ENCODE peak calls at places on chromosomes 6 and 20, in five cellular contexts. A, C, X, K and D are unnamed samples.

GRCh38 chr20:36463212-36464061 is 77.9 kb upstream of the MYL9 start:
- DNase-seq in K (no peak), X (no peak), A (no peak), C (no peak), D (no peak)

GRCh38 chr6:150813319-150813992 is 52.0 kb upstream of the MTHFD1L start:
- DNase-seq in A (peak; percentile 72), C (no peak), X (no peak), K (no peak), D (no peak)

GRCh38 chr20:59137532-59137931 is 26.1 kb upstream of the ZNF831 start:
- DNase-seq in A (no peak), X (no peak), K (peak; percentile 80), C (peak; percentile 57), D (no peak)

GRCh38 chr6:154615483-154616025 is 105.1 kb upstream of the CNKSR3 start:
- DNase-seq in X (peak; percentile 60), A (peak; percentile 72), K (peak; percentile 60), C (peak; percentile 61), D (no peak)

GRCh38 chr20:31872406-31872805 is 2.0 kb downstream of the TTLL9 start:
- DNase-seq in K (no peak), C (no peak), X (no peak), A (no peak), D (no peak)

GRCh38 chr6:37482356-37483292 is 17.1 kb downstream of the CCDC167 start:
- DNase-seq in C (no peak), K (no peak), X (peak; percentile 20), A (no peak), D (no peak)

GRCh38 chr6:45917439-45917838 is 98.2 kb downstream of the CLIC5 start:
- DNase-seq in X (no peak), A (no peak), K (no peak), C (no peak), D (no peak)

GRCh38 chr6:167748458-167749379 is 78.0 kb upstream of the AFDN start:
- DNase-seq in C (no peak), X (no peak), A (no peak), K (no peak), D (peak; percentile 66)

GRCh38 chr6:15336905-15337583 is 91.2 kb downstream of the JARID2 start:
- DNase-seq in X (peak; percentile 52), K (no peak), C (no peak), A (no peak), D (no peak)

GRCh38 chr20:35768731-35769664 is 2.8 kb upstream of the PHF20 start:
- DNase-seq in K (peak; percentile 99), A (peak; percentile 95), C (peak; percentile 94), X (peak; percentile 94), D (no peak)

GRCh38 chr6:81383472-81383871 is 369.0 kb downstream of the TENT5A start:
- DNase-seq in X (no peak), K (no peak), C (no peak), A (no peak), D (no peak)

GRCh38 chr6:29142349-29142748 is 28.4 kb upstream of the OR2J2 start:
- DNase-seq in X (no peak), K (no peak), A (no peak), C (no peak), D (no peak)

GRCh38 chr6:150537481-150537880 is 62.2 kb upstream of the PLEKHG1 start:
- DNase-seq in A (no peak), K (no peak), C (no peak), X (no peak), D (no peak)

GRCh38 chr20:21323640-21324039 is 20.5 kb downstream of the XRN2 start:
- DNase-seq in X (no peak), C (no peak), A (peak; percentile 82), K (no peak), D (no peak)

GRCh38 chr20:4848041-4848440 is 126.3 kb downstream of the PRND start:
- DNase-seq in K (no peak), A (no peak), C (no peak), X (no peak), D (no peak)

GRCh38 chr20:63612276-63612931 is 14.5 kb downstream of the GMEB2 start:
- DNase-seq in A (no peak), C (no peak), K (no peak), X (no peak), D (no peak)

GRCh38 chr6:73860303-73860702 is 164.3 kb downstream of the CD109 start:
- DNase-seq in C (no peak), A (no peak), K (no peak), X (no peak), D (no peak)

GRCh38 chr6:42050897-42051653 is 751 bp downstream of the TAF8 start:
- DNase-seq in K (no peak), X (no peak), C (no peak), A (no peak), D (no peak)
- TF ChIP-seq CTCF in K (no peak), X (no peak), C (no peak), A (no peak), D (no peak)

GRCh38 chr20:40499416-40499815 is 189.6 kb downstream of the MAFB start:
- DNase-seq in A (no peak), K (no peak), C (no peak), X (no peak), D (no peak)
- TF ChIP-seq CTCF in A (no peak), K (no peak), C (no peak), X (no peak), D (no peak)

GRCh38 chr6:157459327-157459726 is 78.3 kb downstream of the ZDHHC14 start:
- DNase-seq in X (no peak), K (no peak), A (no peak), C (no peak), D (no peak)

GRCh38 chr6:157460182-157460999 is 79.4 kb downstream of the ZDHHC14 start:
- DNase-seq in A (no peak), C (no peak), K (no peak), X (no peak), D (no peak)

GRCh38 chr6:157457787-157458186 is 76.8 kb downstream of the ZDHHC14 start:
- DNase-seq in K (no peak), X (no peak), A (no peak), C (no peak), D (no peak)

GRCh38 chr6:157462956-157463742 is 82.2 kb downstream of the ZDHHC14 start:
- DNase-seq in X (no peak), A (peak; percentile 56), K (no peak), C (no peak), D (no peak)

GRCh38 chr6:157461000-157461915 is 80.3 kb downstream of the ZDHHC14 start:
- DNase-seq in C (no peak), K (no peak), A (no peak), X (peak; percentile 68), D (no peak)
- TF ChIP-seq CTCF in C (no peak), K (no peak), A (no peak), X (peak; percentile 73), D (peak; percentile 24)

DNA sequence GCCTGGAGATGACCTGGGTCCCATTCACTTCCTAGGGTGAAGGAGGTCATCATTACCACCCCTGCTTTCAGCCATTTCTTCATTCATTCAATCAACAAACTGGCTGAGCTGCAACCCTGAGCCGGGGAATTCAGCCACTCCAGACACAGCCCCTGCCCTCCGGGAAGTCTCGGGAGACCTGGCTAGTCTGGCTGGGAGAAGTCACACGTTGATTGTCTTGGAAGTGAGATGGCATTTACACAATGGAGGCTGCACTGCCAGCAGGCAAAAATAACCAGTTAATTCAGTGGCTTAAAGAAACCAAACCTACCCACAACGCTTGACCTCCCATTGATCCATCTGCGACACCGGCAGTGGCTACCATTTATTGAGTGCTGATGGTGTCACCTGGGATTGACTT is 2.0 kb upstream of the PMEPA1 start:
- DNase-seq in A (no peak), K (no peak), X (peak; percentile 55), C (no peak), D (no peak)
- TF ChIP-seq CTCF in A (peak; percentile 6), K (no peak), X (no peak), C (no peak), D (no peak)

GRCh38 chr6:110949679-110950285 is 8.7 kb upstream of the GTF3C6 start:
- DNase-seq in X (no peak), C (no peak), K (no peak), A (peak; percentile 50), D (no peak)
- TF ChIP-seq CTCF in X (peak; percentile 56), C (peak; percentile 69), K (peak; percentile 57), A (peak; percentile 57), D (peak; percentile 78)

GRCh38 chr6:20266851-20267608 is 54.8 kb upstream of the MBOAT1 start:
- DNase-seq in A (peak; percentile 87), X (no peak), K (no peak), C (no peak), D (no peak)
- TF ChIP-seq CTCF in A (no peak), X (no peak), K (no peak), C (no peak), D (no peak)

DNA sequence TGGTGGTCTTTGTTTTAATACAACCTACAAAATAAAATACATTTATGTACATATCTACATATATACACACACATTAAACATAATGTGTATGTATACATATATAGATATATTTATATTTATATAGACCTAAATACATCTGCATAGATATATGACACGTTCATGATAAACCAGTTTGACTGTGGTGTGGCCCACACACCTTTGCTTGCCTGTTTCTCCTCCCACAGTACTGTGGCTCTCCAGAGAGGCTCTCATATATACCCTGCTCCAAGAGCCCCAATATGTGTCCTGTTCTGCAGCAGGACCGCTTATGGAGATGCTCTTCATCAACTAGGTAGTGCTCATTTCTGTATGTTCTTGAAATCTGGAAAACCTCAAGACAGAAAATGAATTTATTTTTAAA is 207.0 kb downstream of the KCNQ5 start:
- DNase-seq in X (no peak), A (no peak), C (no peak), K (no peak), D (no peak)
- TF ChIP-seq CTCF in X (no peak), A (no peak), C (no peak), K (no peak), D (no peak)

DNA sequence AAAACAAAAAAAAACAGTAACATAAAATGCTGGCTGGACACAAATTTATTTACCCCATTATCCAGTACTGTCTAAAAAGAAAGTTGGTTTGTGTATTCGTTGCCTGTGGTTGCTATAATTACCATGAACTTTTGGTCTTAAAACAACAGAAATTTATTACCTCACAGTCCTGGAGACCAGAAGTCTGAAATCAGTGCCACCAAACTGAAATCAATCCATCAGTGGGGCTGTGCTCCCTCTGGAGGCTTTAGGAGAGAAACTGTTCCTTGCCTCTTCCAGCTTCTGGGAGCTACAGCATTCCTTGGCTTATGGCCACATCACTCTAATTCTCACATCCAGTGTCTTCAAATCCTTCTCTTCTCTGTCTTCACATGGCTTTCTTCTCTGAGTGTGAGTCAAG is 79.4 kb downstream of the SNX5 start:
- DNase-seq in C (no peak), X (no peak), A (peak; percentile 36), K (no peak), D (no peak)
- TF ChIP-seq CTCF in C (no peak), X (peak; percentile 12), A (peak; percentile 47), K (no peak), D (no peak)

GRCh38 chr6:135257641-135258405 is 76.7 kb downstream of the MYB start:
- DNase-seq in A (no peak), C (no peak), X (no peak), K (no peak), D (no peak)
- TF ChIP-seq CTCF in A (peak; percentile 32), C (no peak), X (peak; percentile 20), K (peak; percentile 23), D (no peak)